ENCODE peak calls at places on chromosomes 16 and 17, in nine cellular contexts. J, X, D, Y, M, L, N, I and K are unnamed samples.
A peak's percentile ranks its signal among the peaks of the same experiment; 100 is the strongest.

GRCh38 chr16:68447721-68448359 is 468 bp downstream of the SMPD3 start:
- DNase-seq in J (no peak), X (no peak), D (no peak), Y (no peak), M (no peak), L (no peak), N (no peak), I (no peak), K (no peak)

GRCh38 chr16:89325861-89326471 is 108.5 kb downstream of the ZNF778 start:
- DNase-seq in J (no peak), X (peak; percentile 83), D (peak; percentile 77), Y (peak; percentile 89), M (peak; percentile 83), L (peak; percentile 73), N (no peak), I (peak; percentile 36), K (peak; percentile 51)

GRCh38 chr17:68954146-68954971 is 833 bp downstream of the ABCA8 start:
- DNase-seq in J (no peak), X (no peak), D (no peak), Y (no peak), M (no peak), L (no peak), N (no peak), I (no peak), K (no peak)

GRCh38 chr17:40602445-40603443 is 37.5 kb upstream of the CCR7 start:
- DNase-seq in J (peak; percentile 42), X (no peak), D (no peak), Y (no peak), M (no peak), L (peak; percentile 45), N (no peak), I (no peak), K (no peak)

GRCh38 chr16:70298988-70299938 is at the start of gene DDX19B:
- DNase-seq in J (peak; percentile 23), X (peak; percentile 72), D (no peak), Y (peak; percentile 77), M (peak; percentile 71), L (peak; percentile 78), N (peak; percentile 53), I (peak; percentile 83), K (peak; percentile 37)

GRCh38 chr17:65156835-65157565 is 19.8 kb downstream of the RGS9 start:
- DNase-seq in J (no peak), X (no peak), D (no peak), Y (no peak), M (no peak), L (peak; percentile 34), N (no peak), I (no peak), K (no peak)

GRCh38 chr17:6491071-6491700 is 46.9 kb downstream of the PIMREG start:
- DNase-seq in J (no peak), X (no peak), D (no peak), Y (no peak), M (no peak), L (peak; percentile 4), N (no peak), I (no peak), K (no peak)

GRCh38 chr16:1825864-1826690 is 548 bp downstream of the HAGH start:
- DNase-seq in J (peak; percentile 64), X (peak; percentile 52), D (peak; percentile 8), Y (peak; percentile 62), M (peak; percentile 57), L (no peak), N (no peak), I (peak; percentile 9), K (peak; percentile 34)

GRCh38 chr16:66471264-66471663 is 44.2 kb downstream of the BEAN1 start:
- DNase-seq in J (no peak), X (no peak), D (no peak), Y (no peak), M (no peak), L (no peak), N (no peak), I (no peak), K (no peak)

GRCh38 chr17:41891135-41892065 is 26.2 kb upstream of the KLHL11 start:
- DNase-seq in J (no peak), X (no peak), D (no peak), Y (peak; percentile 49), M (peak; percentile 42), L (no peak), N (no peak), I (no peak), K (no peak)

GRCh38 chr16:74455619-74456289 is 34.5 kb upstream of the CLEC18B start:
- DNase-seq in J (no peak), X (peak; percentile 71), D (no peak), Y (peak; percentile 63), M (no peak), L (no peak), N (no peak), I (no peak), K (peak; percentile 20)

GRCh38 chr16:80972611-80973010 is 34.1 kb downstream of the CMC2 start:
- DNase-seq in J (no peak), X (no peak), D (no peak), Y (no peak), M (no peak), L (no peak), N (no peak), I (no peak), K (no peak)

GRCh38 chr17:31629696-31630470 is 229.2 kb downstream of the COPRS start:
- DNase-seq in J (no peak), X (peak; percentile 43), D (peak; percentile 62), Y (peak; percentile 54), M (no peak), L (no peak), N (no peak), I (no peak), K (no peak)

GRCh38 chr17:29791336-29791735 is 138.7 kb downstream of the SSH2 start:
- DNase-seq in J (no peak), X (no peak), D (no peak), Y (no peak), M (no peak), L (no peak), N (no peak), I (no peak), K (no peak)

GRCh38 chr16:48619547-48619946 is 9.6 kb upstream of the N4BP1 start:
- DNase-seq in J (no peak), X (no peak), D (no peak), Y (no peak), M (no peak), L (no peak), N (no peak), I (no peak), K (no peak)

GRCh38 chr17:8059131-8059530 is 20.3 kb downstream of the ALOX15B start:
- DNase-seq in J (no peak), X (no peak), D (no peak), Y (no peak), M (no peak), L (peak; percentile 18), N (no peak), I (no peak), K (no peak)

GRCh38 chr16:85839681-85840240 is 40.3 kb downstream of the COX4I1 start:
- DNase-seq in J (no peak), X (no peak), D (no peak), Y (no peak), M (no peak), L (no peak), N (no peak), I (no peak), K (no peak)

GRCh38 chr17:56629450-56630187 is 36.1 kb downstream of the NOG start:
- DNase-seq in J (no peak), X (peak; percentile 46), D (peak; percentile 7), Y (peak; percentile 78), M (peak; percentile 27), L (no peak), N (no peak), I (no peak), K (no peak)

GRCh38 chr16:85674828-85675227 is 13.9 kb downstream of the GINS2 start:
- DNase-seq in J (no peak), X (no peak), D (no peak), Y (no peak), M (no peak), L (no peak), N (no peak), I (no peak), K (no peak)

GRCh38 chr17:41710472-41711090 is 1.6 kb upstream of the GAST start:
- DNase-seq in J (no peak), X (peak; percentile 87), D (no peak), Y (peak; percentile 73), M (no peak), L (no peak), N (no peak), I (peak; percentile 52), K (peak; percentile 63)

GRCh38 chr16:66713076-66713475 is 16.5 kb upstream of the CMTM4 start:
- DNase-seq in J (no peak), X (no peak), D (no peak), Y (no peak), M (no peak), L (no peak), N (no peak), I (no peak), K (no peak)

GRCh38 chr16:88907768-88908167 is 41.3 kb upstream of the PABPN1L start:
- DNase-seq in J (no peak), X (peak; percentile 70), D (no peak), Y (peak; percentile 40), M (peak; percentile 91), L (no peak), N (no peak), I (no peak), K (peak; percentile 89)

GRCh38 chr17:3621146-3621720 is 12.0 kb upstream of the TRPV1 start:
- DNase-seq in J (no peak), X (no peak), D (no peak), Y (no peak), M (no peak), L (no peak), N (no peak), I (no peak), K (no peak)

GRCh38 chr17:46038414-46038813 is 39.4 kb downstream of the STH start:
- DNase-seq in J (no peak), X (no peak), D (no peak), Y (no peak), M (no peak), L (no peak), N (no peak), I (no peak), K (no peak)

GRCh38 chr16:55542459-55543082 is 23.9 kb upstream of the CAPNS2 start:
- DNase-seq in J (no peak), X (peak; percentile 87), D (no peak), Y (peak; percentile 90), M (no peak), L (no peak), N (no peak), I (no peak), K (peak; percentile 54)

GRCh38 chr16:19410435-19411153 is 7.1 kb upstream of the TMC5 start:
- DNase-seq in J (no peak), X (peak; percentile 32), D (no peak), Y (peak; percentile 8), M (peak; percentile 54), L (peak; percentile 63), N (no peak), I (no peak), K (no peak)

GRCh38 chr17:45861185-45861584 is 16.5 kb downstream of the SPPL2C start:
- DNase-seq in J (no peak), X (no peak), D (no peak), Y (no peak), M (no peak), L (no peak), N (no peak), I (no peak), K (no peak)

GRCh38 chr17:79090503-79091372 is 16.1 kb downstream of the ENGASE start:
- DNase-seq in J (no peak), X (no peak), D (no peak), Y (no peak), M (no peak), L (no peak), N (no peak), I (no peak), K (no peak)

GRCh38 chr16:64754279-64754678 is 367.6 kb downstream of the CDH11 start:
- DNase-seq in J (no peak), X (peak; percentile 10), D (no peak), Y (no peak), M (no peak), L (no peak), N (no peak), I (no peak), K (no peak)

GRCh38 chr17:50259484-50260324 is 14.6 kb upstream of the TMEM92 start:
- DNase-seq in J (no peak), X (no peak), D (no peak), Y (no peak), M (no peak), L (peak; percentile 20), N (no peak), I (no peak), K (no peak)

GRCh38 chr16:77212736-77213541 is 13.7 kb downstream of the SYCE1L start:
- DNase-seq in J (peak; percentile 34), X (peak; percentile 57), D (no peak), Y (no peak), M (no peak), L (peak; percentile 54), N (peak; percentile 45), I (no peak), K (peak; percentile 48)